ENCODE peak calls at places on chromosomes 2 and 18, in eight cellular contexts. S, Z, O, P, V, T, C and F are unnamed samples.

GRCh38 chr2:203498161-203498560 is 36.9 kb downstream of the RAPH1 start:
- DNase-seq in S (no peak), O (peak), Z (no peak), T (no peak), P (no peak), V (peak), C (no peak), F (no peak)

GRCh38 chr2:241871538-241872312 is 2.2 kb downstream of the RTP5 start:
- DNase-seq in T (no peak), O (no peak), Z (no peak), S (peak), V (no peak), C (no peak), P (no peak), F (no peak)

GRCh38 chr2:174840436-174840835 is 76.2 kb upstream of the CHRNA1 start:
- DNase-seq in P (no peak), Z (no peak), V (no peak), O (peak), S (no peak), T (no peak), C (no peak), F (no peak)

GRCh38 chr2:27237341-27237945 is 20.3 kb downstream of the CAD start:
- DNase-seq in V (no peak), Z (no peak), T (no peak), P (no peak), O (no peak), C (no peak), S (no peak), F (peak)

GRCh38 chr2:235504459-235505200 is 10.8 kb downstream of the AGAP1 start:
- DNase-seq in V (no peak), O (no peak), P (no peak), C (no peak), T (no peak), S (peak), Z (no peak), F (no peak)

GRCh38 chr18:77166523-77166922 is 33.9 kb upstream of the MBP start:
- DNase-seq in P (no peak), O (no peak), V (no peak), C (no peak), T (no peak), S (no peak), Z (no peak), F (no peak)

GRCh38 chr2:55425449-55425848 is 5.8 kb upstream of the CCDC88A start:
- DNase-seq in S (no peak), P (no peak), C (no peak), V (no peak), O (peak), T (no peak), Z (no peak), F (no peak)

GRCh38 chr18:37553633-37554398 is 11.8 kb downstream of the CELF4 start:
- DNase-seq in V (peak), O (no peak), C (no peak), S (no peak), Z (no peak), T (no peak), P (no peak), F (no peak)

GRCh38 chr2:186976329-186976728 is 127.4 kb upstream of the ZSWIM2 start:
- DNase-seq in C (no peak), P (no peak), T (no peak), O (no peak), S (no peak), Z (no peak), V (no peak), F (no peak)

GRCh38 chr2:157087373-157088005 is 170.0 kb upstream of the GALNT5 start:
- DNase-seq in P (peak), V (no peak), S (no peak), O (peak), T (no peak), Z (no peak), C (no peak), F (peak)

GRCh38 chr2:1626271-1626681 is 118.0 kb downstream of the PXDN start:
- DNase-seq in Z (peak), O (no peak), T (no peak), P (no peak), V (no peak), S (no peak), C (no peak), F (no peak)

GRCh38 chr2:151872468-151872867 is 44.2 kb upstream of the ARL5A start:
- DNase-seq in S (no peak), P (no peak), C (no peak), Z (no peak), O (no peak), V (no peak), T (no peak), F (no peak)

GRCh38 chr2:38037757-38038615 is 38.0 kb downstream of the CYP1B1 start:
- DNase-seq in O (peak), V (no peak), S (no peak), T (no peak), C (no peak), P (peak), Z (no peak), F (no peak)

GRCh38 chr2:158006961-158007664 is 94.6 kb upstream of the UPP2 start:
- DNase-seq in C (no peak), Z (no peak), V (no peak), O (no peak), T (no peak), S (no peak), P (no peak), F (no peak)

GRCh38 chr2:234288974-234289455 is 207.9 kb downstream of the ARL4C start:
- DNase-seq in V (peak), O (peak), C (no peak), Z (peak), S (peak), P (peak), T (peak), F (peak)

GRCh38 chr2:130849896-130850787 is 13.4 kb downstream of the ARHGEF4 start:
- DNase-seq in T (no peak), S (no peak), O (no peak), Z (no peak), C (no peak), P (no peak), V (no peak), F (peak)

GRCh38 chr2:56709181-56709580 is 525.4 kb downstream of the CCDC85A start:
- DNase-seq in P (no peak), Z (no peak), O (no peak), C (no peak), T (no peak), S (no peak), V (no peak), F (no peak)

GRCh38 chr18:9117980-9118841 is 15.7 kb downstream of the NDUFV2 start:
- DNase-seq in O (peak), S (no peak), P (no peak), C (no peak), Z (no peak), T (no peak), V (no peak), F (no peak)

GRCh38 chr2:10688921-10689807 is 611 bp downstream of the NOL10 start:
- DNase-seq in P (no peak), C (peak), O (peak), T (no peak), S (no peak), V (no peak), Z (peak), F (peak)

GRCh38 chr18:11387880-11388279 is 221.5 kb upstream of the SLC35G4 start:
- DNase-seq in S (peak), O (peak), C (no peak), Z (peak), V (peak), T (no peak), P (peak), F (peak)

GRCh38 chr2:231672617-231673347 is 35.5 kb upstream of the PTMA start:
- DNase-seq in T (no peak), V (peak), P (no peak), O (peak), C (no peak), S (no peak), Z (peak), F (no peak)

GRCh38 chr2:8452979-8453903 is 228.6 kb upstream of the ID2 start:
- DNase-seq in S (no peak), P (no peak), O (peak), V (no peak), Z (no peak), T (no peak), C (no peak), F (no peak)

GRCh38 chr2:188130317-188130716 is 161.4 kb upstream of the GULP1 start:
- DNase-seq in O (no peak), V (no peak), P (no peak), S (no peak), Z (no peak), C (no peak), T (no peak), F (no peak)

GRCh38 chr2:232203166-232203891 is 175.2 kb upstream of the ALPP start:
- DNase-seq in T (no peak), V (no peak), P (no peak), O (no peak), S (no peak), C (no peak), Z (no peak), F (no peak)

GRCh38 chr18:35956226-35956625 is 16.3 kb upstream of the RMP24 start:
- DNase-seq in V (no peak), P (no peak), Z (no peak), S (no peak), T (no peak), O (no peak), C (no peak), F (no peak)

GRCh38 chr2:171874963-171875362 is 19.1 kb downstream of the SLC25A12 start:
- DNase-seq in Z (no peak), P (no peak), C (no peak), V (no peak), S (no peak), O (no peak), T (no peak), F (no peak)

GRCh38 chr2:38509322-38509946 is 93.3 kb downstream of the HNRNPLL start:
- DNase-seq in P (no peak), Z (peak), S (no peak), T (no peak), O (peak), V (no peak), C (no peak), F (no peak)

GRCh38 chr2:72893594-72894319 is 6.5 kb downstream of the SPR start:
- DNase-seq in T (no peak), S (peak), O (peak), V (peak), Z (peak), C (no peak), P (no peak), F (peak)

GRCh38 chr2:186848873-186849578 is at the start of gene ZSWIM2:
- DNase-seq in T (no peak), P (peak), S (peak), Z (peak), V (no peak), C (peak), O (peak), F (peak)

GRCh38 chr2:237431372-237431771 is 17.4 kb upstream of the COL6A3 start:
- DNase-seq in Z (no peak), C (no peak), O (peak), T (no peak), P (no peak), S (no peak), V (no peak), F (no peak)

GRCh38 chr2:42250925-42251324 is 81.8 kb downstream of the EML4 start:
- DNase-seq in T (no peak), P (no peak), V (no peak), S (no peak), C (no peak), Z (no peak), O (no peak), F (no peak)

GRCh38 chr2:111662771-111663470 is 221.1 kb downstream of the ANAPC1 start:
- DNase-seq in Z (no peak), P (no peak), T (no peak), S (no peak), V (no peak), O (peak), C (no peak), F (no peak)

GRCh38 chr2:112836695-112837117 is at the start of gene IL1B:
- DNase-seq in Z (no peak), T (no peak), O (peak), V (no peak), P (no peak), S (no peak), C (no peak), F (no peak)

GRCh38 chr2:124810132-124810531 is 785.0 kb downstream of the CNTNAP5 start:
- DNase-seq in V (no peak), P (no peak), T (no peak), O (peak), C (no peak), S (peak), Z (peak), F (no peak)

GRCh38 chr2:62221141-62221540 is 25.2 kb downstream of the B3GNT2 start:
- DNase-seq in S (no peak), P (no peak), O (peak), T (no peak), C (no peak), V (no peak), Z (no peak), F (no peak)

GRCh38 chr2:17059452-17059851 is 393.8 kb upstream of the CYRIA start:
- DNase-seq in O (no peak), P (no peak), C (no peak), S (no peak), V (no peak), T (no peak), Z (no peak), F (no peak)

GRCh38 chr2:28276076-28276618 is 116.5 kb upstream of the FOSL2 start:
- DNase-seq in V (peak), Z (no peak), O (peak), C (no peak), P (no peak), S (no peak), T (no peak), F (no peak)

GRCh38 chr18:33159151-33159550 is 281.4 kb downstream of the CCDC178 start:
- DNase-seq in S (no peak), T (no peak), Z (no peak), P (no peak), V (no peak), C (no peak), O (no peak), F (no peak)

GRCh38 chr2:232551289-232551688 is 800 bp downstream of the EIF4E2 start:
- DNase-seq in Z (no peak), C (no peak), O (no peak), V (no peak), T (no peak), S (no peak), P (no peak), F (no peak)

GRCh38 chr18:78781601-78781960 is 198.0 kb upstream of the SALL3 start:
- DNase-seq in C (no peak), T (no peak), Z (no peak), V (no peak), P (no peak), S (no peak), O (no peak), F (peak)

DNA sequence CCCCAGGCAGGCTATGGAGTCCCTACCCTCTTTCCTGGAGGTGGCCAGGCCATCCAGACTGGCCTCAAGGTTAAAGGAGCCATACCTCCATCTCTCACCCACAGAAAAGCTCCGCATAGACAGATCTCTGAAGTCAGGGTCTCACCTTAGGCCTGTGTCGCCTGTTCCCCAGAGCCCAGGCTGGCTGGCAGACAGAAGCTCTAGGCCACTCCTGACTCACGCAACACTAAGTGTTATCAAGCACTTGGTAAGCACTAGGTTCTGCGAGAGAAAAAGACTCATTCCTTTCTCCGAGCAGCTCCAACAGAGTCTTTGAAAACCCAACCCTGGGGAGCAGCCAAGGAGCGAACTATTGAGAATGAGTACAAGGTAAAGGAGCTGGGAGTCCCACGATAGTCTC is 6.1 kb downstream of the SMAD7 start:
- DNase-seq in S (no peak), O (no peak), V (no peak), Z (no peak), C (no peak), P (no peak), T (no peak), F (peak)
- H3K27ac ChIP-seq in S (peak), O (no peak), V (no peak), Z (no peak), C (peak), P (peak), T (no peak), F (peak)

GRCh38 chr2:191319181-191319580 is 74.0 kb downstream of the MYO1B start:
- DNase-seq in V (no peak), O (peak), Z (no peak), S (no peak), P (no peak), C (no peak), T (no peak), F (no peak)
- H3K27ac ChIP-seq in V (no peak), O (peak), Z (no peak), S (peak), P (peak), C (no peak), T (no peak), F (no peak)

GRCh38 chr2:136188086-136188485 is 70.1 kb upstream of the CXCR4 start:
- DNase-seq in T (no peak), Z (no peak), P (no peak), O (no peak), S (no peak), C (no peak), V (no peak), F (no peak)
- H3K27ac ChIP-seq in T (no peak), Z (no peak), P (no peak), O (no peak), S (no peak), C (no peak), V (no peak), F (no peak)

GRCh38 chr2:53543083-53543482 is 224.5 kb upstream of the CHAC2 start:
- DNase-seq in P (no peak), C (no peak), O (no peak), S (no peak), T (no peak), Z (no peak), V (no peak), F (no peak)

GRCh38 chr2:53549497-53549896 is 218.1 kb upstream of the CHAC2 start:
- DNase-seq in T (no peak), S (no peak), C (no peak), O (no peak), V (no peak), P (no peak), Z (no peak), F (no peak)

GRCh38 chr2:53545159-53546055 is 222.2 kb upstream of the CHAC2 start:
- DNase-seq in P (no peak), V (no peak), O (no peak), C (peak), Z (no peak), S (no peak), T (no peak), F (no peak)
- H3K27ac ChIP-seq in P (no peak), V (no peak), O (no peak), C (no peak), Z (no peak), S (no peak), T (no peak), F (no peak)